ENCODE peak calls at places on chromosomes 5 and 9, in four cellular contexts. E, I, D and Y are unnamed samples.

GRCh38 chr5:27312291-27312690 is 273.9 kb upstream of the CDH9 start:
- DNase-seq in E (no peak), I (no peak), D (no peak), Y (no peak)

GRCh38 chr5:155822177-155822576 is 504.8 kb upstream of the SGCD start:
- DNase-seq in E (no peak), I (no peak), D (no peak), Y (no peak)

GRCh38 chr5:82352146-82352791 is 74.1 kb upstream of the RPS23 start:
- DNase-seq in E (no peak), I (no peak), D (no peak), Y (no peak)

GRCh38 chr9:4762889-4763521 is 22.0 kb upstream of the AK3 start:
- DNase-seq in E (no peak), I (peak; percentile 43), D (no peak), Y (no peak)

GRCh38 chr9:12818431-12819000 is 43.7 kb downstream of the LURAP1L start:
- DNase-seq in E (no peak), I (no peak), D (no peak), Y (no peak)

GRCh38 chr9:7392161-7392560 is 407.4 kb downstream of the DMAC1 start:
- DNase-seq in E (no peak), I (no peak), D (no peak), Y (no peak)

GRCh38 chr5:9544502-9545300 is 1.2 kb downstream of the SEMA5A start:
- DNase-seq in E (no peak), I (peak; percentile 82), D (peak; percentile 81), Y (peak; percentile 9)

GRCh38 chr5:38777111-38777510 is 68.7 kb upstream of the OSMR start:
- DNase-seq in E (no peak), I (no peak), D (no peak), Y (no peak)

GRCh38 chr9:38737246-38737645 is 17.3 kb upstream of the FAM240B start:
- DNase-seq in E (no peak), I (no peak), D (no peak), Y (no peak)

GRCh38 chr9:89594811-89595550 is 9.8 kb upstream of the GADD45G start:
- DNase-seq in E (no peak), I (no peak), D (no peak), Y (no peak)

DNA sequence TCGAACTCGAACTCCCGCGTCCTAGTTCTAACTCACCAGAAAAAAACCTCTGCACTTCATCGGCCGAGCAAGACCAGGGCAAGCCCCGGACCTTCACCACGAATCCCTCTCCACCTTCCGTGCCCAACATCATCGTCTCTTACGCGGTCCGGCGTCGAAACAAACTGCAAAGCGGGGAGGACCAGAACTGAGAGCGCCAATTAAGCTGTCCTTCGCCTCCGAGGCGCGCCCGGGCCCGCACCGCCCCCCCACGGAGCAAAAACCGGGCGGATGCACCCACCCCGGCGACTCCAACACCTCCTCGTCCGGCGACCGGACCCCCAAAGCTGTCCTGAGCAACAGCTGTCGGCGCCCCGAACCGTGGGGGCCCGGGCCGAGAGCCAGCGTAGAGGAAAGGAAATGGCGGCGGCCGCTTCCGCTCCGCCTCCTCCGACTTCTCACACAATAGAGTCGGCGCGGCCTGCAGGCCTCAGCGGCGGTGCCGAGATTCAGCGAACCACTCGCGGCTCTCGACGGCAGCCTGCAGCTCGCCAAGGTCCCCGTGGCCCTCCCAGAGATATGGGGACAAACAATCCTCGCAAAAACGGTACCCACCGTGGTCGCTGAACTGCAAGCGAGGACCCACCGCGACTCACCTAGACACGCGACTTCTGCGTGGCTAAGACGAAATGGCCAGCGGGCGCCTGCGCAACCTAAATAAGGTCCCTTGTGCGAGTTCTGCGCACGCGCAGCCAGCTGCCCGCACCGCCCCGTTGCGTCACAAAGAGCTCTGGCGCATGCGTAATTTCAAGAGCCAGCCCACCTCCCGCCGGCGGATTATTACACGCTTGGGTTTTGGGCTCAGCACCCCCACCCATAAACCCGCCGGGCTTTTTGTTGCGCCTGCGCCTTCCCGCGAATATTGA is at the start of gene HNRNPH1:
- DNase-seq in E (peak; percentile 98), I (peak; percentile 99), D (peak; percentile 98), Y (peak; percentile 99)
- H3K4me1 ChIP-seq in E (peaks cover 48% of the 10 kb centered on the region), I (peaks cover 13% of the 10 kb centered on the region), D (peaks cover 50% of the 10 kb centered on the region), Y (peaks cover 47% of the 10 kb centered on the region)

DNA sequence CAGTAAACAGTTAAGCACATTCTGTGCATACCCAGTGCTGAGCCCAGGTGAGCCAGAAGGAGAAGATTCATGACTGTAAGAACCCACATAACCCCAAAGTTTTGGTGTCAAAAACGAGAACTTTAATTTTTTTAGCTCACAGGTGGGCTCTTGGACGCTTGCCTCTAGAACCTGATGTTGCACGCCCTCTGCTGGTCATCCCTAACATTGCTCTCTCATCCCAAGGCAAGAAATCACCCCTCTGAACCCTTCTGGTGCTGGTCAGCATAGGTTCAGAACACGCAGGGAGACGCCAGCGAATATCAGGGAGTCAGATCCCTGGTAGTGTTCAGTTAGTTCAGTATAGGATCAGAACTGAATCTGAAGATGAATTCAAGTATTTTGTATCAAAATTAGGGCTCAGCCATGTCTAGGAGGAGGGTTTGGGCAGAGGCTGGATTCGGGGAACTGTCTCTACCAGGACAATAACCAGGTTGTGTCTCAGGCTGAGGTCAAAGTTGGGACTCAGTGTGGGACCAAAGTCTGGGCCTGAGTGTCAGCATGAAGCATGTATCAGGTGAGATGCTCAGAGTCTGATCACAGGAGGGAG is 4.1 kb upstream of the DNAJB5 start:
- DNase-seq in E (peak; percentile 62), I (peak; percentile 54), D (no peak), Y (peak; percentile 61)
- H3K4me1 ChIP-seq in E (peaks cover 66% of the 10 kb centered on the region), I (peaks cover 7% of the 10 kb centered on the region), D (peaks cover 11% of the 10 kb centered on the region), Y (peaks cover 23% of the 10 kb centered on the region)

GRCh38 chr5:109411627-109412026 is 1.9 kb upstream of the PJA2 start:
- DNase-seq in E (no peak), I (no peak), D (no peak), Y (no peak)
- H3K4me1 ChIP-seq in E (peaks cover 4% of the 10 kb centered on the region), I (no peaks in the 10 kb centered on the region), D (peaks cover 30% of the 10 kb centered on the region), Y (peaks cover 4% of the 10 kb centered on the region)

DNA sequence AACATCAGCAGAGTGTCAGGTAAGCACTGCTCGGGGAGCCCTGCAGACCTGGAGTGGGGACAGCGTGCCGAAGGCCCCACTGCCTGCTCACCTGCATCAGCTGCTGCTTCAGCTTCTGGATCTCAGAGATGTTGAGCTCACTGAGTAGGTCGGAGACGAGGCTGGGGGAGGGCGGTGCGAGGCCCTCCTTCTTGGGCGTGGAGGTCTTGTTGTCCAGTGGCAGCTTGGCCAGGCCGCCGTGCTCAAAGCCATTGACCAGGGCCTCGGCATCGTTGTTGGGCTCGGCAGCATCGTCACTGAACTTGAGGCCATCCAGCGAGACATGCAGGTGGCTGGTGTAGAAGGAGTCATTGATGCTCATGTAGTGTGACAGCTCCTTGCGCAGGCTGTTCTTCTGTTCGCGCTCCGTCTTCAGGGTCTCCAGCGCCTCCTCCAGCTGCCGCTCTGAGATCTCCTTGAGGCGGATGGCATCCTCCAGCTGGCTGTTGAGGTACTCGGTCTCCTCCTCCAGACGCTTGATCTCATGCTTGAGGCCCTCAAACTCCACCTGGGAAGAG is 44.3 kb downstream of the BICD2 start:
- DNase-seq in E (no peak), I (no peak), D (peak; percentile 44), Y (no peak)
- H3K4me1 ChIP-seq in E (no peaks in the 10 kb centered on the region), I (no peaks in the 10 kb centered on the region), D (peaks cover 27% of the 10 kb centered on the region), Y (no peaks in the 10 kb centered on the region)